ENCODE peak calls at places on chromosomes 13 and 19, in ten cellular contexts. S, L, F, J, D, W, A, O, Y and G are unnamed samples.

GRCh38 chr19:35789195-35789977 is 14.0 kb downstream of the ARHGAP33 start:
- DNase-seq in W (no peak), O (no peak), L (no peak), D (no peak), S (no peak), J (no peak), F (no peak), A (no peak), Y (no peak), G (no peak)

GRCh38 chr19:46622118-46622446 is 2.8 kb downstream of the PTGIR start:
- DNase-seq in S (no peak), J (no peak), L (no peak), O (no peak), F (no peak), D (no peak), A (no peak), Y (no peak), W (no peak), G (no peak)

GRCh38 chr13:77310579-77311279 is 16.2 kb downstream of the MYCBP2 start:
- DNase-seq in D (no peak), F (no peak), J (no peak), W (no peak), L (no peak), Y (peak; percentile 31), A (no peak), O (no peak), S (no peak), G (no peak)

GRCh38 chr13:75749407-75749806 is 113.3 kb downstream of the LMO7 start:
- DNase-seq in W (peak; percentile 47), D (no peak), A (no peak), O (no peak), J (no peak), L (no peak), Y (peak; percentile 68), S (no peak), F (no peak), G (peak; percentile 17)

GRCh38 chr19:32401992-32402391 is 3.6 kb upstream of the DPY19L3 start:
- DNase-seq in A (no peak), O (no peak), L (no peak), W (no peak), F (no peak), D (no peak), J (no peak), Y (no peak), S (no peak), G (no peak)

GRCh38 chr19:7366701-7367420 is 18.1 kb downstream of the ARHGEF18 start:
- DNase-seq in J (peak; percentile 47), D (no peak), A (no peak), L (no peak), Y (peak; percentile 21), W (peak; percentile 33), O (peak; percentile 33), S (no peak), F (no peak), G (peak; percentile 39)

GRCh38 chr19:49017666-49018351 is 918 bp upstream of the LHB start:
- DNase-seq in J (peak; percentile 87), Y (peak; percentile 78), S (peak; percentile 36), D (peak; percentile 80), L (peak; percentile 55), W (peak; percentile 45), O (peak; percentile 43), A (no peak), F (no peak), G (peak; percentile 83)

GRCh38 chr19:43809762-43810696 is 7.8 kb upstream of the LYPD5 start:
- DNase-seq in L (no peak), F (no peak), J (peak; percentile 33), O (no peak), Y (peak; percentile 77), W (peak; percentile 74), D (no peak), A (no peak), S (no peak), G (peak; percentile 46)

DNA sequence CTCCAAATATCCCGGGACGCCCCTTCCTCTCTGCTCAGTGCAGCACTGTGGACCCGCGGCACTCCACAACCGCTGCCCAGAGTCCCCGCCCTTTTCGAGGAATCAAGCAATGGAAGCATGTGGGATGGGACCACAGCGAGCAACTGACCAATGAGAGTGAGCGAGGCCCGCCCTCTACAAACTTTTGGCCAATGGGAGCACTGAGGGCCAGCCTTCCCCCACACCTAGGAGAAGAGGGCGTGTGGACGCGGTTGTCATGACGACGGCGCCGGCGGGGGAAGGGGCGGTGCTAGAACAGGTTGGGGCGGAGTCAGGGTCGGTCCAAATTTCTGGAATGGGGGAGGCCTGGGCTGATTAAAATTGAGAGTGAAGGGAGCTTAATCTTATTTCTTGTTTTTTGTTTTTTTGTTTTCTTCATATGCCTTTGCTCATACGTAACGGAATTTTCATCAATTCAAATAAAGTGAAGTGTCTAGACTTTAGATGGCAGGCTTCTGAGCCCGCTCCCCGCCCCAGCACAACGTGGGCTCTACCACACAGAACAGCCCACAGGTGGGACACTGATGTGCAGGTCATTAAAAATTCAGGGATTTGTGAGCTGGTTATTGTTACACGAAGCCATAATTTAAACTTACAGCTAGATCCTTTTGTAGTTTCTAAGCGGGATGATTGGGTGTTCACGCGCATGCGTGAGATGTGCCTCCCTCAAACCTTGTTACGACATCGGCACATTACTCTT is at the start of gene DNAAF3:
- DNase-seq in F (peak; percentile 98), W (peak; percentile 96), J (peak; percentile 98), O (peak; percentile 95), Y (peak; percentile 97), L (peak; percentile 90), D (peak; percentile 96), S (peak; percentile 91), A (no peak), G (peak; percentile 95)
- H3K27me3 ChIP-seq in F (peaks cover 7% of the 10 kb centered on the region), W (peaks cover 19% of the 10 kb centered on the region), J (no peaks in the 10 kb centered on the region), O (peaks cover 26% of the 10 kb centered on the region), Y (peaks cover 20% of the 10 kb centered on the region), L (peaks cover 42% of the 10 kb centered on the region), D (peaks cover 87% of the 10 kb centered on the region), S (peaks cover 91% of the 10 kb centered on the region), A (no peaks in the 10 kb centered on the region), G (no peaks in the 10 kb centered on the region)

GRCh38 chr13:97243915-97244820 is 22.0 kb downstream of the MBNL2 start:
- DNase-seq in O (no peak), F (no peak), Y (no peak), S (no peak), L (no peak), D (no peak), W (no peak), A (no peak), J (peak; percentile 60), G (no peak)

GRCh38 chr13:97248243-97248642 is 26.1 kb downstream of the MBNL2 start:
- DNase-seq in A (no peak), D (no peak), S (no peak), Y (no peak), F (no peak), W (no peak), J (no peak), O (no peak), L (no peak), G (no peak)

GRCh38 chr13:97249093-97249787 is 27.1 kb downstream of the MBNL2 start:
- DNase-seq in Y (peak; percentile 54), O (no peak), D (no peak), S (no peak), F (no peak), W (no peak), J (no peak), A (no peak), L (no peak), G (no peak)

GRCh38 chr13:97245011-97245410 is 22.9 kb downstream of the MBNL2 start:
- DNase-seq in S (no peak), O (no peak), W (no peak), Y (no peak), F (no peak), A (no peak), J (peak; percentile 58), L (no peak), D (no peak), G (no peak)

DNA sequence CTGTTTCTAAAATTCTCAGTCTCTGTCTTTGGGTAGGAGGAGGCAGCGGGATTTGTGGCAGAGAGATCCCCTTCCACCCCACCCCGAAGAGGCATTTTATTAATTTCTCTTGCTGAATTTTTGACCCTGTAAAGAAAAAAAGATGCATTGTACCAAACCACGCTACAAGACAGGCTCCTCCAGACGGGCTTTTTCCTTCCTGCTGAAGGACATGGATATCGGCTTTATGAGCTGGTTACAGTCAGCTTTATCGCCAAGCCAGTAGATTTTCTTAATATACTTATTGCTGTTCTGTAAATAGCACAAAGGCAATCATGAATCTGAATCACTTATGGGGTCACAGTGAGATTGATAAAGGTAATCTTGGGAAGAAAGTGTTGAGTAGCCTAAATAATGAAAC is 24.5 kb downstream of the MBNL2 start:
- DNase-seq in S (no peak), O (no peak), Y (no peak), W (no peak), J (no peak), L (no peak), A (no peak), D (no peak), F (no peak), G (no peak)
- H3K4me1 ChIP-seq in S (peaks cover 99% of the 10 kb centered on the region), O (no peaks in the 10 kb centered on the region), Y (peaks cover 77% of the 10 kb centered on the region), W (peaks cover 23% of the 10 kb centered on the region), J (peaks cover 41% of the 10 kb centered on the region), L (peaks cover 14% of the 10 kb centered on the region), A (peaks cover 2% of the 10 kb centered on the region), D (peaks cover 77% of the 10 kb centered on the region), F (peaks cover 20% of the 10 kb centered on the region), G (peaks cover 37% of the 10 kb centered on the region)

GRCh38 chr19:1411255-1412191 is 4.1 kb downstream of the DAZAP1 start:
- DNase-seq in J (no peak), F (no peak), D (no peak), W (peak; percentile 54), Y (no peak), L (peak; percentile 75), A (no peak), O (no peak), S (peak; percentile 80), G (no peak)

GRCh38 chr19:1410789-1411188 is 3.4 kb downstream of the DAZAP1 start:
- DNase-seq in Y (no peak), A (no peak), F (no peak), D (no peak), W (no peak), S (no peak), L (no peak), O (no peak), J (no peak), G (no peak)

GRCh38 chr19:1412995-1413889 is 5.9 kb downstream of the DAZAP1 start:
- DNase-seq in D (no peak), O (no peak), L (no peak), J (no peak), Y (no peak), S (no peak), F (no peak), W (no peak), A (no peak), G (no peak)

GRCh38 chr19:1410136-1410786 is 2.9 kb downstream of the DAZAP1 start:
- DNase-seq in O (no peak), Y (no peak), A (no peak), F (no peak), W (peak; percentile 63), L (no peak), D (no peak), J (no peak), S (no peak), G (no peak)

GRCh38 chr19:1412323-1412923 is 5.0 kb downstream of the DAZAP1 start:
- DNase-seq in S (no peak), F (no peak), O (no peak), D (no peak), W (no peak), Y (no peak), L (no peak), A (no peak), J (no peak), G (no peak)
- H3K36me3 ChIP-seq in S (peaks cover 10% of the 10 kb centered on the region), F (no peaks in the 10 kb centered on the region), O (no peaks in the 10 kb centered on the region), D (peaks cover 5% of the 10 kb centered on the region), W (peaks cover 16% of the 10 kb centered on the region), Y (peaks cover 7% of the 10 kb centered on the region), L (peaks cover 2% of the 10 kb centered on the region), A (peaks cover 13% of the 10 kb centered on the region), J (peaks cover 3% of the 10 kb centered on the region), G (peaks cover 76% of the 10 kb centered on the region)

GRCh38 chr19:41548954-41549688 is 26.8 kb upstream of the CEACAM21 start:
- DNase-seq in D (no peak), A (no peak), Y (no peak), O (no peak), F (no peak), S (no peak), W (no peak), L (no peak), J (no peak), G (no peak)
- H3K27me3 ChIP-seq in D (peaks cover 3% of the 10 kb centered on the region), A (no peaks in the 10 kb centered on the region), Y (peaks cover 28% of the 10 kb centered on the region), O (no peaks in the 10 kb centered on the region), F (no peaks in the 10 kb centered on the region), S (peaks cover 27% of the 10 kb centered on the region), W (peaks cover 18% of the 10 kb centered on the region), L (no peaks in the 10 kb centered on the region), J (no peaks in the 10 kb centered on the region), G (peaks cover 44% of the 10 kb centered on the region)